ENCODE peak calls at places on chromosome 17, in ten cellular contexts. O is psoas muscle; E is tibial artery; V is effector memory CD4-positive, alpha-beta T cell; Q is WERI-Rb-1; L is hepatocyte; H is A549; F is CD8-positive, alpha-beta memory T cell; S is Karpas-422; N is foreskin keratinocyte. C is an unnamed sample.

GRCh38 chr17:2383628-2384167 is 17.2 kb downstream of the MNT start:
- DNase-seq in L (no peak), O (no peak), H (no peak), N (no peak), V (no peak), Q (no peak), F (no peak), E (no peak), S (no peak), C (no peak)

GRCh38 chr17:35799942-35800341 is 4.5 kb upstream of the MMP28 start:
- DNase-seq in O (peak), L (peak), Q (no peak), E (peak), S (no peak), N (no peak), V (no peak), H (peak), F (no peak), C (peak)

GRCh38 chr17:79765708-79766107 is 12.2 kb upstream of the CBX2 start:
- DNase-seq in S (no peak), Q (no peak), V (no peak), E (no peak), F (no peak), N (no peak), L (no peak), H (no peak), O (no peak), C (no peak)

GRCh38 chr17:80101946-80102706 is 745 bp downstream of the GAA start:
- DNase-seq in L (peak), F (no peak), Q (peak), H (no peak), S (peak), O (no peak), E (peak), V (no peak), N (no peak), C (no peak)

GRCh38 chr17:1561420-1562177 is 993 bp downstream of the PITPNA start:
- DNase-seq in H (no peak), L (peak), S (peak), O (peak), F (peak), E (no peak), V (no peak), N (no peak), Q (no peak), C (no peak)

GRCh38 chr17:82186221-82186620 is 26.4 kb downstream of the CCDC57 start:
- DNase-seq in Q (no peak), N (no peak), O (no peak), S (no peak), L (no peak), V (no peak), E (no peak), F (no peak), H (no peak), C (no peak)

GRCh38 chr17:16950488-16950887 is 21.4 kb downstream of the TNFRSF13B start:
- DNase-seq in L (no peak), S (no peak), Q (no peak), O (no peak), F (no peak), E (no peak), H (no peak), N (no peak), V (no peak), C (no peak)

GRCh38 chr17:61235821-61236197 is 163.8 kb upstream of the TBX2 start:
- DNase-seq in F (no peak), E (no peak), N (no peak), L (peak), V (no peak), S (no peak), O (no peak), Q (peak), H (no peak), C (no peak)

GRCh38 chr17:21376835-21377690 is 906 bp downstream of the KCNJ12 start:
- DNase-seq in E (no peak), L (peak), V (no peak), H (peak), Q (no peak), O (peak), F (no peak), N (no peak), S (no peak), C (no peak)

GRCh38 chr17:66524848-66525247 is 222.4 kb downstream of the PRKCA start:
- DNase-seq in Q (no peak), N (no peak), H (no peak), V (no peak), S (no peak), E (no peak), O (no peak), F (no peak), L (no peak), C (no peak)

DNA sequence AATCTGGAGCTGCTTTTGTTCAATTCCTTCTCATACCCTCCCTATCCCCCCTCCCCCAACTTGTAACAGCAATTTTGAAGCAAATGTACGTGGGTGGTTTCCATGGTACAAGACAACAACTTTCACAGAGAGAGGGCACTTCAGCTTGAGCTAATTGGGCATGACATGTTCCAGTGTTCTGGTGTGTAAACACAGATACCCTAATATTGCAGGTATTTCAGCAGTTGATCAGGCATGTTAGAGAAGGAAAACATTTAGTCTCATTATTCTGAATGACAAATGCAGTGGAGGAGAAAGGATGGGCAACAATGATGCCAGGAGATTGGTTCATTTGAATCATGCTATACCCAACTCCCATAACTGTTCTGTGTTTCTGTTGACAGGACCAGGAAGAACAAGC is 137.5 kb downstream of the TRIM37 start:
- DNase-seq in Q (no peak), S (peak), E (no peak), N (no peak), H (no peak), O (no peak), F (no peak), L (no peak), V (no peak), C (no peak)
- H3K27ac ChIP-seq in Q (no peak), S (no peak), E (no peak), N (no peak), H (no peak), O (no peak), F (no peak), L (no peak), V (no peak), C (no peak)

GRCh38 chr17:29624586-29624985 is 1.9 kb upstream of the CORO6 start:
- DNase-seq in Q (no peak), V (no peak), H (no peak), O (no peak), N (no peak), L (no peak), S (no peak), E (no peak), F (no peak), C (no peak)

GRCh38 chr17:29630630-29631193 is 8.0 kb upstream of the CORO6 start:
- DNase-seq in H (no peak), S (no peak), N (no peak), Q (no peak), O (no peak), V (no peak), F (no peak), L (no peak), E (no peak), C (no peak)

GRCh38 chr17:29628619-29629018 is 5.9 kb upstream of the CORO6 start:
- DNase-seq in F (no peak), V (no peak), L (no peak), O (no peak), H (no peak), Q (no peak), E (no peak), S (no peak), N (no peak), C (no peak)

GRCh38 chr17:29625037-29625750 is 2.5 kb upstream of the CORO6 start:
- DNase-seq in O (peak), N (no peak), E (no peak), L (no peak), F (no peak), S (no peak), H (peak), Q (no peak), V (no peak), C (peak)

GRCh38 chr17:29627951-29628350 is 5.2 kb upstream of the CORO6 start:
- DNase-seq in L (no peak), N (no peak), E (no peak), Q (no peak), H (no peak), F (no peak), O (no peak), V (no peak), S (no peak), C (no peak)
- H3K27ac ChIP-seq in L (no peak), N (no peak), E (no peak), Q (no peak), H (no peak), F (no peak), O (peak), V (no peak), S (no peak), C (no peak)

GRCh38 chr17:38369124-38369886 is 17.7 kb downstream of the SOCS7 start:
- DNase-seq in S (no peak), Q (no peak), V (no peak), O (no peak), E (no peak), L (no peak), N (no peak), F (no peak), H (no peak), C (no peak)
- H3K27ac ChIP-seq in S (no peak), Q (no peak), V (no peak), O (no peak), E (no peak), L (no peak), N (no peak), F (no peak), H (no peak), C (no peak)

GRCh38 chr17:7016406-7016805 is 4.0 kb downstream of the RNASEK start:
- DNase-seq in S (no peak), E (no peak), H (no peak), O (no peak), V (no peak), Q (no peak), N (no peak), F (no peak), L (no peak), C (no peak)
- H3K27ac ChIP-seq in S (no peak), E (peak), H (no peak), O (peak), V (peak), Q (no peak), N (no peak), F (peak), L (no peak), C (no peak)

C was measured in substantia nigra.